ENCODE peak calls at places on chromosomes 7 and 10, in five cellular contexts. X is brain pericyte; O is activated naive CD8-positive, alpha-beta T cell treated with anti-CD3 and anti-CD28 coated beads, Interleukin-2, amount 50 U/mL, for 24 hours; P is stimulated activated CD8-positive, alpha-beta memory T cell treated with anti-CD3 and anti-CD28 coated beads, Interleukin-15, amount 100 ng/mL, for 24 hours; H is H7. M is an unnamed sample.

GRCh38 chr7:121305109-121305508 is 23.7 kb upstream of the WNT16 start:
- DNase-seq in X (no peak), O (no peak), P (no peak), H (no peak), M (no peak)

GRCh38 chr10:103265712-103266329 is 11.1 kb upstream of the INA start:
- DNase-seq in X (peak), O (peak), P (no peak), H (peak), M (no peak)

GRCh38 chr10:110794808-110795207 is 76.9 kb upstream of the PDCD4 start:
- DNase-seq in X (no peak), O (no peak), P (no peak), H (no peak), M (no peak)

GRCh38 chr10:43249962-43250624 is 16.8 kb downstream of the RASGEF1A start:
- DNase-seq in X (no peak), O (no peak), P (no peak), H (peak), M (no peak)

GRCh38 chr10:97888641-97889262 is 39.1 kb downstream of the GOLGA7B start:
- DNase-seq in X (no peak), O (peak), P (no peak), H (peak), M (no peak)

GRCh38 chr10:78805176-78805575 is 263.6 kb upstream of the ZMIZ1 start:
- DNase-seq in X (peak), O (no peak), P (no peak), H (no peak), M (peak)

GRCh38 chr7:88109612-88110011 is 110.2 kb downstream of the SRI start:
- DNase-seq in X (no peak), O (no peak), P (no peak), H (no peak), M (no peak)

GRCh38 chr7:74454948-74455804 is 1.5 kb downstream of the GTF2IRD1 start:
- DNase-seq in X (no peak), O (no peak), P (no peak), H (peak), M (no peak)

GRCh38 chr7:33702511-33703054 is 202.8 kb upstream of the BMPER start:
- DNase-seq in X (no peak), O (no peak), P (no peak), H (no peak), M (no peak)

GRCh38 chr7:131733604-131734003 is 177.2 kb upstream of the PODXL start:
- DNase-seq in X (no peak), O (no peak), P (no peak), H (peak), M (no peak)

GRCh38 chr10:96072673-96073072 is 29.3 kb downstream of the CCNJ start:
- DNase-seq in X (no peak), O (no peak), P (no peak), H (no peak), M (no peak)

GRCh38 chr7:94239661-94240234 is 154.9 kb upstream of the COL1A2 start:
- DNase-seq in X (no peak), O (no peak), P (no peak), H (no peak), M (no peak)

GRCh38 chr10:95242581-95243317 is 48.1 kb downstream of the PDLIM1 start:
- DNase-seq in X (no peak), O (peak), P (no peak), H (peak), M (no peak)

GRCh38 chr7:130529417-130529816 is 37.5 kb downstream of the MEST start:
- DNase-seq in X (no peak), O (no peak), P (no peak), H (no peak), M (no peak)

GRCh38 chr7:87414400-87415188 is 60.9 kb downstream of the ABCB4 start:
- DNase-seq in X (no peak), O (no peak), P (no peak), H (no peak), M (no peak)

GRCh38 chr10:115355162-115355760 is 262.1 kb downstream of the ATRNL1 start:
- DNase-seq in X (peak), O (peak), P (no peak), H (peak), M (peak)

GRCh38 chr7:46058424-46058823 is 137.4 kb upstream of the IGFBP3 start:
- DNase-seq in X (no peak), O (no peak), P (no peak), H (no peak), M (no peak)

GRCh38 chr7:13240349-13240748 is 552.9 kb downstream of the ARL4A start:
- DNase-seq in X (peak), O (no peak), P (no peak), H (peak), M (no peak)

M was measured in SK-N-MC.